ENCODE peak calls at places on chromosome 6, in five cellular contexts. J is AML-193, X is AG04449, E is ACHN, R is stromal cell of bone marrow. C is an unnamed sample.
A peak's percentile ranks its signal among the peaks of the same experiment; 100 is the strongest.

GRCh38 chr6:2396856-2397640 is 151.6 kb upstream of the GMDS start:
- DNase-seq in J (no peak), X (no peak), E (no peak), R (peak; percentile 31), C (peak; percentile 28)

GRCh38 chr6:117711369-117711768 is 36.1 kb downstream of the NUS1 start:
- DNase-seq in J (no peak), X (no peak), E (no peak), R (no peak), C (no peak)

GRCh38 chr6:7087066-7087465 is 20.7 kb upstream of the RREB1 start:
- DNase-seq in J (peak; percentile 72), X (no peak), E (peak; percentile 29), R (no peak), C (no peak)

GRCh38 chr6:64062960-64063683 is 427.5 kb downstream of the PHF3 start:
- DNase-seq in J (no peak), X (no peak), E (no peak), R (peak; percentile 21), C (no peak)

GRCh38 chr6:135935951-135936601 is 84.6 kb downstream of the PDE7B start:
- DNase-seq in J (no peak), X (no peak), E (no peak), R (peak; percentile 67), C (peak; percentile 70)

GRCh38 chr6:16741112-16742016 is 19.9 kb downstream of the ATXN1 start:
- DNase-seq in J (no peak), X (peak; percentile 93), E (peak; percentile 94), R (peak; percentile 88), C (no peak)

GRCh38 chr6:134247854-134248580 is 69.9 kb downstream of the SGK1 start:
- DNase-seq in J (no peak), X (no peak), E (no peak), R (no peak), C (no peak)

GRCh38 chr6:13762648-13763441 is 51.2 kb upstream of the RANBP9 start:
- DNase-seq in J (peak; percentile 98), X (peak; percentile 96), E (no peak), R (peak; percentile 95), C (peak; percentile 90)

GRCh38 chr6:166540631-166541331 is 45.7 kb downstream of the RAMACL start:
- DNase-seq in J (no peak), X (no peak), E (no peak), R (no peak), C (no peak)

GRCh38 chr6:53059648-53060589 is 5.3 kb upstream of the FBXO9 start:
- DNase-seq in J (no peak), X (no peak), E (no peak), R (no peak), C (no peak)

GRCh38 chr6:37514377-37514776 is 14.7 kb upstream of the CCDC167 start:
- DNase-seq in J (no peak), X (no peak), E (no peak), R (no peak), C (no peak)

GRCh38 chr6:157143171-157143884 is 180.0 kb downstream of the TMEM242 start:
- DNase-seq in J (no peak), X (no peak), E (no peak), R (peak; percentile 45), C (peak; percentile 58)

GRCh38 chr6:10582774-10583508 is 61.8 kb downstream of the GCNT2 start:
- DNase-seq in J (no peak), X (no peak), E (no peak), R (no peak), C (no peak)

GRCh38 chr6:143743256-143744166 is 65.7 kb downstream of the PHACTR2 start:
- DNase-seq in J (no peak), X (no peak), E (no peak), R (no peak), C (no peak)

GRCh38 chr6:159256128-159256527 is 86.9 kb downstream of the FNDC1 start:
- DNase-seq in J (no peak), X (no peak), E (no peak), R (no peak), C (no peak)

GRCh38 chr6:84641076-84641475 is 123.3 kb downstream of the TBX18 start:
- DNase-seq in J (no peak), X (no peak), E (no peak), R (no peak), C (no peak)

GRCh38 chr6:157150076-157150475 is 173.2 kb downstream of the TMEM242 start:
- DNase-seq in J (no peak), X (no peak), E (no peak), R (no peak), C (no peak)

GRCh38 chr6:159973951-159974350 is 5.1 kb downstream of the IGF2R start:
- DNase-seq in J (peak; percentile 32), X (no peak), E (peak; percentile 24), R (no peak), C (peak; percentile 53)

GRCh38 chr6:158072083-158072721 is 90.5 kb downstream of the SYNJ2 start:
- DNase-seq in J (peak; percentile 49), X (no peak), E (peak; percentile 57), R (no peak), C (peak; percentile 58)

GRCh38 chr6:106422551-106422950 is 62.0 kb downstream of the CRYBG1 start:
- DNase-seq in J (no peak), X (no peak), E (no peak), R (no peak), C (no peak)

GRCh38 chr6:7993399-7993798 is 70.8 kb downstream of the BLOC1S5 start:
- DNase-seq in J (no peak), X (no peak), E (no peak), R (no peak), C (no peak)

GRCh38 chr6:167056370-167056769 is 57.2 kb downstream of the CEP43 start:
- DNase-seq in J (peak; percentile 79), X (no peak), E (no peak), R (peak; percentile 36), C (no peak)

GRCh38 chr6:142846883-142847287 is 98.1 kb downstream of the HIVEP2 start:
- DNase-seq in J (no peak), X (peak; percentile 89), E (peak; percentile 82), R (peak; percentile 85), C (peak; percentile 75)

GRCh38 chr6:105137388-105137787 is 42.4 kb downstream of the POPDC3 start:
- DNase-seq in J (no peak), X (no peak), E (no peak), R (no peak), C (no peak)

C was measured in fibroblast of the conjunctiva.